ENCODE peak calls at places on chromosomes 12 and 14, in five cellular contexts. R is stimulated activated naive CD8-positive, alpha-beta T cell treated with anti-CD3 and anti-CD28 coated beads, Interleukin-15, Interleukin-2, amounts not matched to agents 100 U/mL and 50 U/mL, for 24 hours; N is mesendoderm; I is effector CD4-positive, alpha-beta T cell; K is HCT116. B is an unnamed sample.

GRCh38 chr14:49898485-49898884 is 5.6 kb downstream of the ARF6 start:
- DNase-seq in R (no peak), N (no peak), I (no peak), K (no peak), B (no peak)

GRCh38 chr12:121608301-121608700 is 18.0 kb upstream of the ORAI1 start:
- DNase-seq in R (no peak), N (no peak), I (no peak), K (no peak), B (no peak)

GRCh38 chr14:77641534-77642341 is 25.3 kb upstream of the SPTLC2 start:
- DNase-seq in R (peak), N (no peak), I (peak), K (no peak), B (peak)

GRCh38 chr12:128671528-128672042 is 152.2 kb downstream of the SLC15A4 start:
- DNase-seq in R (no peak), N (peak), I (no peak), K (no peak), B (no peak)

GRCh38 chr14:56145965-56146364 is 27.8 kb downstream of the PELI2 start:
- DNase-seq in R (no peak), N (no peak), I (no peak), K (no peak), B (no peak)

GRCh38 chr14:74864193-74864592 is 11.8 kb downstream of the PROX2 start:
- DNase-seq in R (no peak), N (no peak), I (no peak), K (no peak), B (no peak)

GRCh38 chr12:131757111-131757510 is 46.2 kb downstream of the SFSWAP start:
- DNase-seq in R (no peak), N (no peak), I (no peak), K (no peak), B (no peak)

GRCh38 chr12:913919-914718 is 35.4 kb downstream of the RAD52 start:
- DNase-seq in R (no peak), N (no peak), I (no peak), K (no peak), B (no peak)

GRCh38 chr14:53953002-53953827 is 3.4 kb downstream of the BMP4 start:
- DNase-seq in R (peak), N (peak), I (no peak), K (no peak), B (no peak)

GRCh38 chr12:40714636-40715035 is 22.4 kb downstream of the CNTN1 start:
- DNase-seq in R (no peak), N (no peak), I (no peak), K (no peak), B (no peak)

GRCh38 chr12:107079172-107080011 is 14.0 kb downstream of the CRY1 start:
- DNase-seq in R (no peak), N (peak), I (no peak), K (no peak), B (peak)

GRCh38 chr12:63918788-63919300 is 74.3 kb downstream of the SRGAP1 start:
- DNase-seq in R (no peak), N (no peak), I (no peak), K (no peak), B (no peak)

GRCh38 chr12:19288603-19289244 is 150.6 kb upstream of the AEBP2 start:
- DNase-seq in R (no peak), N (peak), I (no peak), K (peak), B (peak)

GRCh38 chr14:72559227-72559626 is 334.7 kb downstream of the DPF3 start:
- DNase-seq in R (no peak), N (peak), I (no peak), K (no peak), B (no peak)

GRCh38 chr14:28751467-28752058 is 15.0 kb upstream of the FOXG1 start:
- DNase-seq in R (no peak), N (peak), I (no peak), K (peak), B (no peak)

GRCh38 chr12:54159140-54159539 is 29.6 kb downstream of the SMUG1 start:
- DNase-seq in R (peak), N (peak), I (no peak), K (peak), B (no peak)

GRCh38 chr12:1810201-1810930 is 10.0 kb upstream of the LRTM2 start:
- DNase-seq in R (no peak), N (no peak), I (no peak), K (no peak), B (no peak)

GRCh38 chr14:87934185-87934584 is 58.8 kb downstream of the GALC start:
- DNase-seq in R (no peak), N (no peak), I (no peak), K (no peak), B (no peak)

GRCh38 chr14:90193925-90194324 is 62.4 kb upstream of the PSMC1 start:
- DNase-seq in R (peak), N (peak), I (no peak), K (peak), B (no peak)

GRCh38 chr12:106304797-106305196 is 2.3 kb downstream of the TCP11L2 start:
- DNase-seq in R (no peak), N (no peak), I (no peak), K (no peak), B (no peak)

GRCh38 chr14:34368115-34368970 is 93.7 kb downstream of the SPTSSA start:
- DNase-seq in R (no peak), N (no peak), I (no peak), K (no peak), B (no peak)

GRCh38 chr14:91119556-91120311 is 5.9 kb downstream of the DGLUCY start:
- DNase-seq in R (no peak), N (no peak), I (no peak), K (peak), B (no peak)

GRCh38 chr14:24411468-24412454 is 13.0 kb downstream of the NYNRIN start:
- DNase-seq in R (peak), N (peak), I (no peak), K (peak), B (peak)

GRCh38 chr14:61372842-61373555 is 51.6 kb downstream of the PRKCH start:
- DNase-seq in R (no peak), N (no peak), I (no peak), K (no peak), B (no peak)

GRCh38 chr12:80412343-80412953 is 31.6 kb upstream of the PTPRQ start:
- DNase-seq in R (no peak), N (peak), I (no peak), K (peak), B (no peak)

GRCh38 chr12:9731797-9732196 is 1.1 kb downstream of the CLECL1 start:
- DNase-seq in R (no peak), N (no peak), I (no peak), K (no peak), B (no peak)

GRCh38 chr12:106386836-106387555 is 29.4 kb downstream of the POLR3B start:
- DNase-seq in R (no peak), N (no peak), I (no peak), K (no peak), B (no peak)

GRCh38 chr14:102907980-102908730 is 14.3 kb upstream of the AMN start:
- DNase-seq in R (no peak), N (no peak), I (no peak), K (no peak), B (no peak)

GRCh38 chr12:51864701-51865469 is 16.4 kb upstream of the FIGNL2 start:
- DNase-seq in R (no peak), N (peak), I (no peak), K (no peak), B (no peak)

GRCh38 chr14:23076785-23077408 is 18.0 kb downstream of the ACIN1 start:
- DNase-seq in R (no peak), N (peak), I (no peak), K (no peak), B (peak)

GRCh38 chr12:110141389-110141788 is 17.2 kb downstream of the IFT81 start:
- DNase-seq in R (no peak), N (no peak), I (no peak), K (no peak), B (no peak)

GRCh38 chr14:76277586-76278130 is 98.3 kb upstream of the ESRRB start:
- DNase-seq in R (no peak), N (no peak), I (no peak), K (no peak), B (no peak)